ENCODE peak calls at places on chromosomes 2 and 18, in nine cellular contexts. M is AG10803; C is HFFc6; X is B cell; F is neural crest cell; D is HCT116; S is GM12865; T is CD8-positive, alpha-beta T cell; Y is foreskin fibroblast. G is an unnamed sample.
A peak's percentile ranks its signal among the peaks of the same experiment; 100 is the strongest.

GRCh38 chr2:229231885-229232284 is 39.2 kb downstream of the PID1 start:
- DNase-seq in X (no peak), D (no peak), M (no peak), S (no peak), F (no peak), Y (no peak), T (no peak), C (no peak), G (no peak)

GRCh38 chr2:81767173-81767720 is 1462.7 kb upstream of the LRRTM1 start:
- DNase-seq in S (no peak), M (peak; percentile 53), X (no peak), Y (peak; percentile 69), C (no peak), T (no peak), F (no peak), D (no peak), G (no peak)

GRCh38 chr2:128727914-128728313 is 409.2 kb upstream of the HS6ST1 start:
- DNase-seq in Y (peak; percentile 82), X (no peak), C (peak; percentile 75), M (peak; percentile 93), T (no peak), S (peak; percentile 70), F (no peak), D (no peak), G (no peak)

GRCh38 chr2:64859208-64860161 is 129.7 kb upstream of the SLC1A4 start:
- DNase-seq in T (no peak), M (peak; percentile 98), X (peak; percentile 60), Y (peak; percentile 99), C (peak; percentile 81), F (peak; percentile 41), D (peak; percentile 63), S (peak; percentile 74), G (peak; percentile 82)

GRCh38 chr2:182110326-182110725 is 124.7 kb downstream of the PPP1R1C start:
- DNase-seq in C (no peak), F (no peak), X (no peak), S (no peak), T (no peak), Y (no peak), M (no peak), D (no peak), G (no peak)

GRCh38 chr2:127569274-127570065 is 34.0 kb downstream of the MYO7B start:
- DNase-seq in S (no peak), F (no peak), C (peak; percentile 64), T (no peak), Y (peak; percentile 83), X (no peak), D (no peak), M (peak; percentile 79), G (no peak)

GRCh38 chr2:21924640-21925285 is 801.0 kb downstream of the TDRD15 start:
- DNase-seq in M (no peak), C (no peak), S (peak; percentile 28), F (no peak), X (no peak), Y (no peak), D (no peak), T (no peak), G (peak; percentile 8)

GRCh38 chr2:209663666-209664065 is 108.0 kb upstream of the UNC80 start:
- DNase-seq in M (no peak), S (no peak), T (no peak), D (no peak), F (no peak), C (no peak), X (no peak), Y (peak; percentile 46), G (no peak)

GRCh38 chr2:148927010-148927409 is 52.0 kb downstream of the KIF5C start:
- DNase-seq in D (peak; percentile 51), T (peak; percentile 21), Y (no peak), S (peak; percentile 60), C (no peak), F (no peak), M (no peak), X (peak; percentile 37), G (peak; percentile 36)

GRCh38 chr2:45761660-45762059 is 110.2 kb downstream of the PRKCE start:
- DNase-seq in C (no peak), X (no peak), Y (no peak), F (no peak), D (no peak), T (no peak), S (no peak), M (no peak), G (no peak)

GRCh38 chr2:9032555-9032954 is 29.1 kb upstream of the MBOAT2 start:
- DNase-seq in C (no peak), F (no peak), Y (no peak), M (no peak), X (no peak), T (no peak), S (no peak), D (no peak), G (no peak)

GRCh38 chr2:70685771-70686171 is 82.2 kb downstream of the ADD2 start:
- DNase-seq in X (no peak), F (no peak), C (no peak), D (no peak), T (no peak), M (peak; percentile 51), Y (no peak), S (no peak), G (no peak)

GRCh38 chr2:222926915-222927314 is 66.1 kb downstream of the ACSL3 start:
- DNase-seq in X (no peak), M (no peak), Y (no peak), D (no peak), F (no peak), S (no peak), T (no peak), C (no peak), G (no peak)

GRCh38 chr2:18991177-18992168 is 366.9 kb downstream of the OSR1 start:
- DNase-seq in F (no peak), D (no peak), C (peak; percentile 83), M (peak; percentile 98), Y (peak; percentile 82), S (no peak), X (no peak), T (no peak), G (no peak)

GRCh38 chr2:67526283-67526682 is 129.2 kb downstream of the ETAA1 start:
- DNase-seq in X (no peak), D (no peak), S (no peak), M (peak; percentile 86), C (peak; percentile 15), F (no peak), T (no peak), Y (peak; percentile 68), G (no peak)

GRCh38 chr2:78553866-78554647 is 471.4 kb upstream of the REG3G start:
- DNase-seq in S (no peak), X (no peak), M (no peak), Y (no peak), T (no peak), F (no peak), D (no peak), C (no peak), G (no peak)

GRCh38 chr2:100563407-100564247 is 834 bp downstream of the PDCL3 start:
- DNase-seq in C (no peak), S (no peak), D (no peak), X (no peak), Y (no peak), M (no peak), F (no peak), T (no peak), G (no peak)

GRCh38 chr2:171625013-171625412 is 62.3 kb upstream of the DYNC1I2 start:
- DNase-seq in C (no peak), Y (no peak), M (no peak), D (no peak), X (no peak), F (no peak), S (no peak), T (no peak), G (no peak)

GRCh38 chr2:109330056-109330455 is 201.1 kb downstream of the SH3RF3 start:
- DNase-seq in C (peak; percentile 31), X (no peak), Y (peak; percentile 74), F (no peak), D (no peak), S (no peak), T (no peak), M (peak; percentile 92), G (no peak)

GRCh38 chr18:44715245-44715644 is 34.6 kb downstream of the SETBP1 start:
- DNase-seq in D (no peak), M (peak; percentile 96), T (no peak), S (no peak), C (peak; percentile 82), Y (peak; percentile 95), F (no peak), X (no peak), G (no peak)

GRCh38 chr2:225137971-225138370 is 95.7 kb upstream of the DOCK10 start:
- DNase-seq in M (peak; percentile 31), F (no peak), S (no peak), T (no peak), C (peak; percentile 38), Y (peak; percentile 71), X (no peak), D (no peak), G (no peak)

GRCh38 chr2:51812138-51812866 is 780.4 kb upstream of the NRXN1 start:
- DNase-seq in C (peak; percentile 25), D (peak; percentile 1), F (no peak), Y (peak; percentile 70), S (no peak), M (peak; percentile 24), X (no peak), T (no peak), G (no peak)

GRCh38 chr2:177265386-177265690 is 811 bp upstream of the NFE2L2 start:
- DNase-seq in F (no peak), X (no peak), C (no peak), S (no peak), Y (peak; percentile 77), T (peak; percentile 52), D (no peak), M (peak; percentile 55), G (peak; percentile 40)
- TF ChIP-seq CTCF in F (peak; percentile 48), X (peak; percentile 32), C (peak; percentile 65), S (peak; percentile 18), Y (peak; percentile 36), T (peak; percentile 29), D (peak; percentile 19), M (peak; percentile 53), G (peak; percentile 42)

GRCh38 chr2:47129191-47129711 is 25.9 kb downstream of the STPG4 start:
- DNase-seq in T (no peak), Y (no peak), M (no peak), X (no peak), S (no peak), D (no peak), F (no peak), C (no peak), G (no peak)
- TF ChIP-seq CTCF in T (no peak), Y (no peak), M (no peak), X (no peak), S (no peak), D (no peak), F (no peak), C (no peak), G (no peak)

GRCh38 chr2:240893363-240893828 is 2.6 kb downstream of the MAB21L4 start:
- DNase-seq in M (peak; percentile 31), D (peak; percentile 28), S (no peak), F (no peak), Y (peak; percentile 39), C (no peak), T (peak; percentile 58), X (no peak), G (no peak)
- TF ChIP-seq CTCF in M (no peak), D (peak; percentile 29), S (no peak), F (peak; percentile 43), Y (no peak), C (no peak), T (no peak), X (no peak), G (no peak)

DNA sequence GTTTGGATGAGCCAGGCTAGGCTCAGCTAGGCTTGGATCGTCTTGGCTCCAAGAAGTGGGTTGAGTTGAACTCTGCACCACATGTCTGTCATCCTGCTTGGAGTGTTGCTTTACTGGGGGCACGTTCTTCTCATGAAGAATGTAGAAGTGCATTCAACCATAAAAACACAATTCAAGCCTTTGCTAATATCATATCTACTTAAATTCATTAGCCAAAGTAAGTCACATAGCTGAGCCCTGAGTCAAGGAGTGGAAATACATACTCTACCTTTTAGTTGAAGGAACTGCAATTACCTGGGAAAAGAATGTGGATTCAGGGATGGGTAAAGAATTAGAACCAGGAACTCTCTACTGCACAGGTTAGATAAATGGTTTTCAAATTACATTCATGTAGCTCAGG is 360.4 kb upstream of the KCNH7 start:
- DNase-seq in X (no peak), T (no peak), D (no peak), Y (no peak), C (no peak), F (no peak), S (no peak), M (no peak), G (no peak)
- TF ChIP-seq CTCF in X (no peak), T (no peak), D (no peak), Y (no peak), C (no peak), F (no peak), S (no peak), M (no peak), G (no peak)